ENCODE peak calls at places on chromosome 17, in seven cellular contexts. One of them, this sample, is unnamed.

GRCh38 chr17:16435951-16436886 is 20.8 kb downstream of the TRPV2 start:
- DNase-seq in H1: no peak
- DNase-seq in IMR-90: no peak
- DNase-seq in H9: peak; percentile 46
- DNase-seq in mesendoderm: no peak
- DNase-seq in mesenchymal stem cell: no peak
- DNase-seq in trophoblast cell: no peak
- DNase-seq in this sample: no peak

GRCh38 chr17:60091908-60092331 is 13.2 kb upstream of the HEATR6 start:
- DNase-seq in trophoblast cell: no peak
- DNase-seq in IMR-90: peak; percentile 86
- DNase-seq in mesenchymal stem cell: peak; percentile 75
- DNase-seq in mesendoderm: no peak
- DNase-seq in H9: no peak
- DNase-seq in H1: no peak
- DNase-seq in this sample: no peak

GRCh38 chr17:48570325-48571023 is 7.7 kb downstream of the HOXB4 start:
- DNase-seq in H1: no peak
- DNase-seq in IMR-90: peak; percentile 63
- DNase-seq in mesenchymal stem cell: peak; percentile 79
- DNase-seq in H9: peak; percentile 69
- DNase-seq in mesendoderm: peak; percentile 90
- DNase-seq in trophoblast cell: no peak
- DNase-seq in this sample: no peak

GRCh38 chr17:63519972-63520882 is 2.9 kb upstream of the KCNH6 start:
- DNase-seq in trophoblast cell: no peak
- DNase-seq in mesenchymal stem cell: no peak
- DNase-seq in H1: peak; percentile 44
- DNase-seq in mesendoderm: no peak
- DNase-seq in IMR-90: no peak
- DNase-seq in H9: no peak
- DNase-seq in this sample: no peak

GRCh38 chr17:2485543-2485942 is 26.1 kb downstream of the METTL16 start:
- DNase-seq in trophoblast cell: peak; percentile 87
- DNase-seq in H1: no peak
- DNase-seq in mesenchymal stem cell: no peak
- DNase-seq in mesendoderm: no peak
- DNase-seq in H9: no peak
- DNase-seq in IMR-90: no peak
- DNase-seq in this sample: no peak

GRCh38 chr17:10621397-10621796 is 35.7 kb downstream of the MYH3 start:
- DNase-seq in IMR-90: no peak
- DNase-seq in trophoblast cell: peak; percentile 91
- DNase-seq in H9: no peak
- DNase-seq in mesenchymal stem cell: no peak
- DNase-seq in mesendoderm: no peak
- DNase-seq in H1: no peak
- DNase-seq in this sample: no peak

GRCh38 chr17:17356149-17356930 is 53.2 kb downstream of the NT5M start:
- DNase-seq in mesendoderm: peak; percentile 87
- DNase-seq in mesenchymal stem cell: peak; percentile 82
- DNase-seq in trophoblast cell: peak; percentile 90
- DNase-seq in H1: peak; percentile 83
- DNase-seq in H9: peak; percentile 91
- DNase-seq in IMR-90: peak; percentile 85
- DNase-seq in this sample: peak; percentile 79

GRCh38 chr17:51873302-51873701 is 285.2 kb downstream of the CA10 start:
- DNase-seq in H1: no peak
- DNase-seq in IMR-90: no peak
- DNase-seq in mesenchymal stem cell: no peak
- DNase-seq in trophoblast cell: no peak
- DNase-seq in H9: no peak
- DNase-seq in mesendoderm: peak; percentile 3
- DNase-seq in this sample: no peak

GRCh38 chr17:59172436-59173004 is 17.0 kb downstream of the PRR11 start:
- DNase-seq in mesenchymal stem cell: no peak
- DNase-seq in IMR-90: no peak
- DNase-seq in trophoblast cell: no peak
- DNase-seq in mesendoderm: no peak
- DNase-seq in H9: no peak
- DNase-seq in H1: no peak
- DNase-seq in this sample: no peak

GRCh38 chr17:63848834-63849689 is 6.6 kb upstream of the SMARCD2 start:
- DNase-seq in mesenchymal stem cell: peak; percentile 82
- DNase-seq in trophoblast cell: peak; percentile 99
- DNase-seq in mesendoderm: peak; percentile 97
- DNase-seq in IMR-90: peak; percentile 80
- DNase-seq in H9: peak; percentile 99
- DNase-seq in H1: peak; percentile 100
- DNase-seq in this sample: peak; percentile 61

GRCh38 chr17:29110372-29110757 is 67.4 kb downstream of the PIPOX start:
- DNase-seq in mesendoderm: no peak
- DNase-seq in mesenchymal stem cell: no peak
- DNase-seq in trophoblast cell: no peak
- DNase-seq in H9: no peak
- DNase-seq in H1: no peak
- DNase-seq in IMR-90: no peak
- DNase-seq in this sample: no peak

GRCh38 chr17:68987966-68988365 is 32.8 kb upstream of the ABCA8 start:
- DNase-seq in mesendoderm: no peak
- DNase-seq in mesenchymal stem cell: no peak
- DNase-seq in H1: no peak
- DNase-seq in IMR-90: no peak
- DNase-seq in trophoblast cell: no peak
- DNase-seq in H9: no peak
- DNase-seq in this sample: no peak

GRCh38 chr17:46916211-46916610 is 6.7 kb upstream of the GOSR2 start:
- DNase-seq in H9: no peak
- DNase-seq in mesenchymal stem cell: no peak
- DNase-seq in IMR-90: peak; percentile 21
- DNase-seq in trophoblast cell: peak; percentile 69
- DNase-seq in mesendoderm: no peak
- DNase-seq in H1: no peak
- DNase-seq in this sample: no peak

GRCh38 chr17:3691539-3692166 is 4.3 kb downstream of the P2RX5 start:
- DNase-seq in H1: peak; percentile 66
- DNase-seq in trophoblast cell: no peak
- DNase-seq in H9: peak; percentile 86
- DNase-seq in mesendoderm: peak; percentile 55
- DNase-seq in IMR-90: no peak
- DNase-seq in mesenchymal stem cell: no peak
- DNase-seq in this sample: no peak

GRCh38 chr17:52159810-52160578 is 1.5 kb upstream of the CA10 start:
- DNase-seq in IMR-90: no peak
- DNase-seq in H9: peak; percentile 34
- DNase-seq in H1: no peak
- DNase-seq in mesenchymal stem cell: no peak
- DNase-seq in trophoblast cell: no peak
- DNase-seq in mesendoderm: peak; percentile 8
- DNase-seq in this sample: no peak

GRCh38 chr17:15412606-15413005 is 54.8 kb downstream of the CDRT4 start:
- DNase-seq in trophoblast cell: peak; percentile 39
- DNase-seq in mesenchymal stem cell: no peak
- DNase-seq in H1: no peak
- DNase-seq in mesendoderm: no peak
- DNase-seq in H9: no peak
- DNase-seq in IMR-90: no peak
- DNase-seq in this sample: no peak

GRCh38 chr17:1188812-1189211 is 9.0 kb upstream of the ABR start:
- DNase-seq in H9: no peak
- DNase-seq in trophoblast cell: peak; percentile 50
- DNase-seq in H1: no peak
- DNase-seq in mesenchymal stem cell: no peak
- DNase-seq in mesendoderm: no peak
- DNase-seq in IMR-90: peak; percentile 27
- DNase-seq in this sample: no peak

GRCh38 chr17:18122991-18123753 is 14.6 kb downstream of the MYO15A start:
- DNase-seq in IMR-90: no peak
- DNase-seq in mesendoderm: no peak
- DNase-seq in mesenchymal stem cell: no peak
- DNase-seq in H1: no peak
- DNase-seq in trophoblast cell: no peak
- DNase-seq in H9: no peak
- DNase-seq in this sample: no peak

DNA sequence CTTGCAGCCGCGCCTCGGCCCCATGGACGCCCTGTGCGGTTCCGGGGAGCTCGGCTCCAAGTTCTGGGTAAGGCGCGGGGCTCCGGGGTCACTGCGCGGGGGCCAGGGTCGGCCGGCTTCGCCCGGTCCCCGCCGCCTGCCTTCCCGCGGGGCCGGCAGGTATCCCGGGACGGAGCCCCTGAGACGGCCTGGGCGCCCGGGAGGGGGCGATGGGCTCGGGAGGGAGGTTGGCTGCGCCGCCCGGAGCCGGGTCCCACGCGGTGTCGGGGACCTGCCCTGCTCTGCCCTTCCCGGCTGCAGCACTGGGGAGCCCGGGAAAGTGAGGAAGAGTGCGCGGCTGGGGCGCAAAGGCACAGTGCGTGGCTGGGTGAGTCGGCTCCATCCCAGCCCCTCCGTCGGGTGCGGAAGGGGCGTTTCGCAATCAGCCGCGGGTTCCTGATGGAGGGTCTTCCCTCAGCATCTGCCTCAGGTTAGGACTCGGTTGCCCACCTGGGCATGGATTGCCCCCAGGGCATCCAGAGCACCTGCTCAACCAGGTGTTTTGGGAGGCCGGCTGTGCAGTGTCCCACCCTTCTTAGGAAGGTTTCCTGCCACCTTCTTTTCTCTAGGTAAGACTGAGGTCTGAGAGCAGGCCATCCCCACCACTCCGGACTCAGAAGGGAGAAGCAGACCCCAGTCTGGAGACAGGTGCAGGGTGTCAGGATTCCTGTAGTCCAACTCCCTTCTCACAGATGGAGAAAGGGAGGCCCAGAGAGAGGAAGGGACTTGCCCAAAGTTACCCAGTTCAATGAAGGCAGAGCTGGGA is 436 bp downstream of the ABCC3 start:
- DNase-seq in mesendoderm: no peak
- DNase-seq in H1: no peak
- DNase-seq in IMR-90: no peak
- DNase-seq in H9: no peak
- DNase-seq in mesenchymal stem cell: no peak
- DNase-seq in trophoblast cell: no peak
- DNase-seq in this sample: no peak
- H3K18ac ChIP-seq in mesendoderm: no peak overlapping the region
- H3K18ac ChIP-seq in H1: peak overlapping the region; percentile 48
- H3K18ac ChIP-seq in IMR-90: no peak overlapping the region
- H3K18ac ChIP-seq in H9: no peak overlapping the region
- H3K18ac ChIP-seq in mesenchymal stem cell: peak overlapping the region; percentile 64
- H3K18ac ChIP-seq in trophoblast cell: no peak overlapping the region
- H3K18ac ChIP-seq in this sample: peak overlapping the region; percentile 53

GRCh38 chr17:50263293-50264262 is 10.7 kb upstream of the TMEM92 start:
- DNase-seq in mesenchymal stem cell: no peak
- DNase-seq in H9: peak; percentile 30
- DNase-seq in trophoblast cell: no peak
- DNase-seq in IMR-90: no peak
- DNase-seq in H1: no peak
- DNase-seq in mesendoderm: no peak
- DNase-seq in this sample: no peak
- H2BK5ac ChIP-seq in mesenchymal stem cell: peak overlapping the region; percentile 53
- H2BK5ac ChIP-seq in H9: no peak overlapping the region
- H2BK5ac ChIP-seq in trophoblast cell: no peak overlapping the region
- H2BK5ac ChIP-seq in IMR-90: no peak overlapping the region
- H2BK5ac ChIP-seq in H1: peak overlapping the region; percentile 56
- H2BK5ac ChIP-seq in mesendoderm: no peak overlapping the region
- H2BK5ac ChIP-seq in this sample: peak overlapping the region; percentile 50

GRCh38 chr17:31235110-31235509 is 61.9 kb downstream of the OMG start:
- DNase-seq in IMR-90: no peak
- DNase-seq in mesenchymal stem cell: no peak
- DNase-seq in trophoblast cell: no peak
- DNase-seq in mesendoderm: no peak
- DNase-seq in H1: no peak
- DNase-seq in H9: no peak
- DNase-seq in this sample: no peak
- H3K18ac ChIP-seq in IMR-90: no peak overlapping the region
- H3K18ac ChIP-seq in mesenchymal stem cell: no peak overlapping the region
- H3K18ac ChIP-seq in trophoblast cell: no peak overlapping the region
- H3K18ac ChIP-seq in mesendoderm: no peak overlapping the region
- H3K18ac ChIP-seq in H1: no peak overlapping the region
- H3K18ac ChIP-seq in H9: no peak overlapping the region
- H3K18ac ChIP-seq in this sample: no peak overlapping the region

GRCh38 chr17:80466188-80466705 is 10.2 kb downstream of the NPTX1 start:
- DNase-seq in IMR-90: no peak
- DNase-seq in trophoblast cell: no peak
- DNase-seq in H1: no peak
- DNase-seq in H9: no peak
- DNase-seq in mesenchymal stem cell: no peak
- DNase-seq in mesendoderm: no peak
- DNase-seq in this sample: no peak
- H2BK5ac ChIP-seq in IMR-90: no peak overlapping the region
- H2BK5ac ChIP-seq in trophoblast cell: no peak overlapping the region
- H2BK5ac ChIP-seq in H1: no peak overlapping the region
- H2BK5ac ChIP-seq in H9: no peak overlapping the region
- H2BK5ac ChIP-seq in mesenchymal stem cell: no peak overlapping the region
- H2BK5ac ChIP-seq in mesendoderm: no peak overlapping the region
- H2BK5ac ChIP-seq in this sample: no peak overlapping the region

GRCh38 chr17:35795871-35796265 is 427 bp upstream of the MMP28 start:
- DNase-seq in H9: no peak
- DNase-seq in IMR-90: no peak
- DNase-seq in H1: no peak
- DNase-seq in mesendoderm: no peak
- DNase-seq in trophoblast cell: no peak
- DNase-seq in mesenchymal stem cell: no peak
- DNase-seq in this sample: no peak

GRCh38 chr17:35795007-35795870 is at the start of gene MMP28:
- DNase-seq in mesendoderm: no peak
- DNase-seq in trophoblast cell: peak; percentile 15
- DNase-seq in mesenchymal stem cell: peak; percentile 39
- DNase-seq in H1: peak; percentile 81
- DNase-seq in IMR-90: no peak
- DNase-seq in H9: peak; percentile 63
- DNase-seq in this sample: peak; percentile 49

GRCh38 chr17:35796942-35797341 is 1.5 kb upstream of the MMP28 start:
- DNase-seq in mesendoderm: no peak
- DNase-seq in H1: peak; percentile 2
- DNase-seq in mesenchymal stem cell: no peak
- DNase-seq in H9: no peak
- DNase-seq in IMR-90: no peak
- DNase-seq in trophoblast cell: no peak
- DNase-seq in this sample: no peak

GRCh38 chr17:35797918-35798317 is 2.5 kb upstream of the MMP28 start:
- DNase-seq in mesenchymal stem cell: no peak
- DNase-seq in trophoblast cell: no peak
- DNase-seq in IMR-90: no peak
- DNase-seq in mesendoderm: no peak
- DNase-seq in H9: no peak
- DNase-seq in H1: peak; percentile 14
- DNase-seq in this sample: no peak

GRCh38 chr17:35797370-35797769 is 1.9 kb upstream of the MMP28 start:
- DNase-seq in mesenchymal stem cell: no peak
- DNase-seq in H9: no peak
- DNase-seq in trophoblast cell: no peak
- DNase-seq in mesendoderm: no peak
- DNase-seq in H1: peak; percentile 36
- DNase-seq in IMR-90: no peak
- DNase-seq in this sample: no peak
- H3K18ac ChIP-seq in mesenchymal stem cell: no peak overlapping the region
- H3K18ac ChIP-seq in H9: no peak overlapping the region
- H3K18ac ChIP-seq in trophoblast cell: no peak overlapping the region
- H3K18ac ChIP-seq in mesendoderm: no peak overlapping the region
- H3K18ac ChIP-seq in H1: no peak overlapping the region
- H3K18ac ChIP-seq in IMR-90: no peak overlapping the region
- H3K18ac ChIP-seq in this sample: no peak overlapping the region

This sample was measured in neuronal stem cell.